ENCODE peak calls at places on chromosome 1, in six cellular contexts. M, L, I, Z, F and B are unnamed samples. For H3K4me1, the result is how much of the 10 kb centered on the place peaks cover.

GRCh38 chr1:16915627-16915973 is 6.1 kb upstream of the CROCC start:
- DNase-seq in M (no peak), L (peak), I (no peak), Z (no peak), F (no peak), B (no peak)

GRCh38 chr1:246695136-246695535 is 29.1 kb upstream of the SCCPDH start:
- DNase-seq in M (no peak), L (no peak), I (no peak), Z (no peak), F (no peak), B (no peak)

GRCh38 chr1:41359211-41360073 is 1.8 kb upstream of the FOXO6 start:
- DNase-seq in M (no peak), L (no peak), I (no peak), Z (no peak), F (no peak), B (peak)

GRCh38 chr1:145946477-145946986 is 11.3 kb downstream of the LIX1L start:
- DNase-seq in M (no peak), L (no peak), I (no peak), Z (no peak), F (no peak), B (no peak)

GRCh38 chr1:185053204-185053603 is 7.8 kb downstream of the RNF2 start:
- DNase-seq in M (no peak), L (no peak), I (no peak), Z (no peak), F (no peak), B (no peak)

GRCh38 chr1:21933397-21934248 is 3.5 kb downstream of the HSPG2 start:
- DNase-seq in M (no peak), L (peak), I (no peak), Z (no peak), F (no peak), B (no peak)

GRCh38 chr1:42482635-42483153 is 19.6 kb downstream of the CCDC30 start:
- DNase-seq in M (no peak), L (no peak), I (no peak), Z (no peak), F (no peak), B (no peak)

GRCh38 chr1:30929135-30929889 is 20.8 kb upstream of the SDC3 start:
- DNase-seq in M (peak), L (peak), I (peak), Z (peak), F (no peak), B (no peak)

GRCh38 chr1:1072849-1073742 is 1.0 kb downstream of the RNF223 start:
- DNase-seq in M (no peak), L (no peak), I (no peak), Z (no peak), F (no peak), B (no peak)

GRCh38 chr1:45327644-45328515 is 1.2 kb downstream of the HPDL start:
- DNase-seq in M (no peak), L (peak), I (no peak), Z (no peak), F (no peak), B (peak)

GRCh38 chr1:39214998-39215873 is 10.7 kb downstream of the MACF1 start:
- DNase-seq in M (peak), L (no peak), I (no peak), Z (no peak), F (peak), B (no peak)

GRCh38 chr1:107057197-107058133 is 991 bp downstream of the PRMT6 start:
- DNase-seq in M (peak), L (peak), I (peak), Z (peak), F (peak), B (peak)

GRCh38 chr1:156082111-156083091 is at the start of gene MEX3A:
- DNase-seq in M (peak), L (peak), I (peak), Z (peak), F (peak), B (peak)

GRCh38 chr1:51329443-51330325 is 678 bp downstream of the TTC39A start:
- DNase-seq in M (no peak), L (no peak), I (no peak), Z (no peak), F (no peak), B (no peak)

GRCh38 chr1:223363057-223363855 is 720 bp downstream of the SUSD4 start:
- DNase-seq in M (no peak), L (peak), I (no peak), Z (no peak), F (peak), B (no peak)

GRCh38 chr1:117735045-117735992 is 129.5 kb downstream of the TENT5C start:
- DNase-seq in M (peak), L (peak), I (no peak), Z (no peak), F (no peak), B (no peak)

GRCh38 chr1:235366286-235366685 is 941 bp upstream of the TBCE start:
- DNase-seq in M (no peak), L (no peak), I (no peak), Z (no peak), F (no peak), B (no peak)

GRCh38 chr1:235079443-235079967 is 49.1 kb downstream of the TOMM20 start:
- DNase-seq in M (peak), L (no peak), I (no peak), Z (no peak), F (no peak), B (no peak)

GRCh38 chr1:39113109-39113743 is 87.1 kb downstream of the NDUFS5 start:
- DNase-seq in M (no peak), L (no peak), I (no peak), Z (no peak), F (no peak), B (no peak)

GRCh38 chr1:150575072-150575489 is 4.3 kb downstream of the MCL1 start:
- DNase-seq in M (no peak), L (no peak), I (no peak), Z (no peak), F (no peak), B (no peak)

GRCh38 chr1:201763439-201764140 is 65.4 kb upstream of the IPO9 start:
- DNase-seq in M (no peak), L (no peak), I (no peak), Z (no peak), F (no peak), B (no peak)

GRCh38 chr1:174875306-174875705 is 124.4 kb upstream of the CACYBP start:
- DNase-seq in M (peak), L (peak), I (no peak), Z (no peak), F (no peak), B (no peak)

GRCh38 chr1:22255341-22256212 is 112.7 kb upstream of the WNT4 start:
- DNase-seq in M (no peak), L (no peak), I (no peak), Z (no peak), F (no peak), B (no peak)

GRCh38 chr1:221254813-221255212 is 375.6 kb downstream of the HLX start:
- DNase-seq in M (no peak), L (no peak), I (no peak), Z (no peak), F (no peak), B (no peak)

GRCh38 chr1:183685112-183685713 is 32.1 kb upstream of the APOBEC4 start:
- DNase-seq in M (peak), L (peak), I (no peak), Z (peak), F (no peak), B (no peak)

GRCh38 chr1:12432897-12433296 is 185.1 kb downstream of the DHRS3 start:
- DNase-seq in M (no peak), L (no peak), I (no peak), Z (no peak), F (no peak), B (no peak)

GRCh38 chr1:55363261-55363660 is 148.1 kb upstream of the USP24 start:
- DNase-seq in M (no peak), L (no peak), I (no peak), Z (no peak), F (no peak), B (no peak)

GRCh38 chr1:160682983-160683886 is 28.4 kb downstream of the CD48 start:
- DNase-seq in M (no peak), L (no peak), I (no peak), Z (no peak), F (no peak), B (no peak)

GRCh38 chr1:205270764-205271163 is 43.0 kb downstream of the TMCC2 start:
- DNase-seq in M (peak), L (no peak), I (no peak), Z (no peak), F (no peak), B (no peak)

GRCh38 chr1:1777950-1778826 is at the start of gene NADK:
- DNase-seq in M (no peak), L (peak), I (no peak), Z (peak), F (peak), B (no peak)

GRCh38 chr1:172002725-172003345 is 161.5 kb downstream of the DNM3 start:
- DNase-seq in M (peak), L (peak), I (no peak), Z (peak), F (no peak), B (no peak)

GRCh38 chr1:205326812-205327466 is 5.4 kb upstream of the NUAK2 start:
- DNase-seq in M (no peak), L (no peak), I (no peak), Z (no peak), F (no peak), B (no peak)

GRCh38 chr1:179129702-179130473 is 48.0 kb downstream of the TOR3A start:
- DNase-seq in M (no peak), L (no peak), I (no peak), Z (no peak), F (peak), B (no peak)

GRCh38 chr1:85463666-85464496 is 1.1 kb downstream of the DDAH1 start:
- DNase-seq in M (peak), L (peak), I (no peak), Z (peak), F (no peak), B (no peak)

GRCh38 chr1:85459274-85459673 is 5.7 kb downstream of the DDAH1 start:
- DNase-seq in M (no peak), L (no peak), I (no peak), Z (no peak), F (no peak), B (no peak)

GRCh38 chr1:85461216-85461945 is 3.6 kb downstream of the DDAH1 start:
- DNase-seq in M (no peak), L (no peak), I (no peak), Z (no peak), F (no peak), B (no peak)

GRCh38 chr1:85462931-85463665 is 1.9 kb downstream of the DDAH1 start:
- DNase-seq in M (peak), L (no peak), I (no peak), Z (no peak), F (no peak), B (no peak)

GRCh38 chr1:85460555-85461088 is 4.3 kb downstream of the DDAH1 start:
- DNase-seq in M (peak), L (no peak), I (no peak), Z (no peak), F (no peak), B (no peak)
- H3K4me1 ChIP-seq in M (half or more), L (under half), I (under half), Z (under half), F (under half), B (half or more)

GRCh38 chr1:29825941-29826415 is 589.7 kb downstream of the PTPRU start:
- DNase-seq in M (no peak), L (no peak), I (no peak), Z (no peak), F (peak), B (no peak)
- H3K4me1 ChIP-seq in M (under half), L (under half), I (under half), Z (under half), F (under half), B (under half)

GRCh38 chr1:91712981-91713841 is 172.7 kb downstream of the TGFBR3 start:
- DNase-seq in M (no peak), L (peak), I (no peak), Z (no peak), F (no peak), B (no peak)

GRCh38 chr1:91712393-91712792 is 173.6 kb downstream of the TGFBR3 start:
- DNase-seq in M (no peak), L (no peak), I (no peak), Z (no peak), F (no peak), B (no peak)

GRCh38 chr1:91708691-91709090 is 177.3 kb downstream of the TGFBR3 start:
- DNase-seq in M (no peak), L (no peak), I (no peak), Z (no peak), F (no peak), B (no peak)

GRCh38 chr1:91710261-91710660 is 175.7 kb downstream of the TGFBR3 start:
- DNase-seq in M (no peak), L (no peak), I (no peak), Z (no peak), F (no peak), B (no peak)

DNA sequence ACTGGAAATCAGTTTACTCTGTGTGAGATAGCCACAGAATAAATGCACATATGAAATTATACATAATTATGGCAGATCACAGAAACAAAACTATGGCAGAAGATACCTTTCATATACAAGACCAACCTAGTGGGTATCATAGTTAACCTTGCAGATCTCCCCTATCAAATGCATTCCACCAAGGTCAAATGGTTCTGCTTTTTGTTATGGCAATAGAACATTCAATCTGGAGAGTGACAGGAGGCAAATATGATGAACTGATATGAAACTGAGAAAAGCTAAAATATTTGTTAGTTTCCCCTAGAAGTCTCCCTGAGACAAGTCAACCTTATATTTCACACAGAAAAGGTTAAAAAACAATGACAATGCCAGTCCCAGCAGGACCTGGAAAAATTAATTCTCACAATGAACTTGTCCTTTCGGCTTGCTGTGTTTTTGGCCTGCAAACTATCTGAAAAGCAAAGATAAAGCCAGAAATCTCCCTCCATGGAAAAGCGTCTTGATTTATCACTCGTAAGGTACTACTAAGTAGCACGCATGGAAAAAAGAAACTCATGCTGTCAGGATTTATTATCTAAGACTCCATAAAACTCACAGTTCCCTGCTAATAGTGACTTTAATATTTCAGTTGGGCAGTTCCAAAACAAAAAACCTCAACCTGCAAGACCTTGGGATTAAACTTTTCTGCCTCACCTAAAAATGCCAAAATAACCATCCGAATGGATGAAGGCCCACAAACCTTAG is 174.3 kb downstream of the TGFBR3 start:
- DNase-seq in M (no peak), L (no peak), I (no peak), Z (no peak), F (no peak), B (no peak)
- H3K4me1 ChIP-seq in M (under half), L (under half), I (under half), Z (under half), F (under half), B (under half)

GRCh38 chr1:244854865-244855578 is 9.3 kb downstream of the HNRNPU start:
- DNase-seq in M (no peak), L (no peak), I (no peak), Z (no peak), F (no peak), B (no peak)
- H3K4me1 ChIP-seq in M (under half), L (under half), I (under half), Z (under half), F (half or more), B (half or more)

GRCh38 chr1:56564615-56565014 is 14.7 kb downstream of the PLPP3 start:
- DNase-seq in M (no peak), L (peak), I (no peak), Z (peak), F (no peak), B (no peak)
- H3K4me1 ChIP-seq in M (half or more), L (half or more), I (under half), Z (under half), F (under half), B (under half)